ENCODE peak calls at places on chromosomes 11 and 22, in eight cellular contexts. V is HCT116; F is heart left ventricle; L is fibroblast of lung; A is psoas muscle; C is IMR-90; S is CD4-positive, CD25-positive, alpha-beta regulatory T cell; K is H9. D is an unnamed sample. For H3K27me3 and H3K4me1, the result is how much of the 10 kb centered on the place peaks cover.

GRCh38 chr11:23413057-23413456 is 552.8 kb upstream of the CCDC179 start:
- DNase-seq in V (no peak), F (no peak), L (no peak), A (no peak), C (peak), S (no peak), K (no peak), D (no peak)

GRCh38 chr11:3903207-3903896 is 47.9 kb downstream of the STIM1 start:
- DNase-seq in V (no peak), F (no peak), L (no peak), A (no peak), C (no peak), S (no peak), K (no peak), D (no peak)

GRCh38 chr11:118939948-118940598 is 14.3 kb upstream of the BCL9L start:
- DNase-seq in V (no peak), F (no peak), L (no peak), A (no peak), C (no peak), S (no peak), K (peak), D (no peak)

GRCh38 chr11:93099811-93100210 is 98.0 kb downstream of the SLC36A4 start:
- DNase-seq in V (no peak), F (no peak), L (no peak), A (no peak), C (peak), S (no peak), K (no peak), D (no peak)

GRCh38 chr22:40462195-40462988 is 92.0 kb downstream of the SGSM3 start:
- DNase-seq in V (no peak), F (no peak), L (no peak), A (no peak), C (no peak), S (no peak), K (no peak), D (no peak)

GRCh38 chr11:63762662-63763505 is 5.7 kb downstream of the ZFTA start:
- DNase-seq in V (no peak), F (peak), L (peak), A (peak), C (no peak), S (no peak), K (peak), D (no peak)

GRCh38 chr22:46358766-46359165 is 23.3 kb downstream of the TRMU start:
- DNase-seq in V (no peak), F (peak), L (no peak), A (no peak), C (no peak), S (no peak), K (no peak), D (no peak)

GRCh38 chr11:63951779-63952536 is 13.2 kb downstream of the NAA40 start:
- DNase-seq in V (no peak), F (no peak), L (no peak), A (no peak), C (no peak), S (no peak), K (no peak), D (no peak)

GRCh38 chr11:111762981-111763643 is 3.1 kb downstream of the PPP2R1B start:
- DNase-seq in V (no peak), F (no peak), L (peak), A (no peak), C (peak), S (no peak), K (no peak), D (no peak)

GRCh38 chr11:24575392-24575791 is 78.5 kb downstream of the LUZP2 start:
- DNase-seq in V (no peak), F (no peak), L (peak), A (no peak), C (peak), S (no peak), K (no peak), D (no peak)

GRCh38 chr11:75320046-75320618 is 31.3 kb downstream of the ARRB1 start:
- DNase-seq in V (no peak), F (peak), L (no peak), A (no peak), C (no peak), S (no peak), K (no peak), D (no peak)

GRCh38 chr11:17714356-17714854 is 5.0 kb upstream of the MYOD1 start:
- DNase-seq in V (no peak), F (no peak), L (no peak), A (peak), C (no peak), S (no peak), K (no peak), D (no peak)
- H3K27me3 ChIP-seq in V (under half), F (under half), L (under half), A (under half), C (under half), S (under half), K (under half), D (half or more)

DNA sequence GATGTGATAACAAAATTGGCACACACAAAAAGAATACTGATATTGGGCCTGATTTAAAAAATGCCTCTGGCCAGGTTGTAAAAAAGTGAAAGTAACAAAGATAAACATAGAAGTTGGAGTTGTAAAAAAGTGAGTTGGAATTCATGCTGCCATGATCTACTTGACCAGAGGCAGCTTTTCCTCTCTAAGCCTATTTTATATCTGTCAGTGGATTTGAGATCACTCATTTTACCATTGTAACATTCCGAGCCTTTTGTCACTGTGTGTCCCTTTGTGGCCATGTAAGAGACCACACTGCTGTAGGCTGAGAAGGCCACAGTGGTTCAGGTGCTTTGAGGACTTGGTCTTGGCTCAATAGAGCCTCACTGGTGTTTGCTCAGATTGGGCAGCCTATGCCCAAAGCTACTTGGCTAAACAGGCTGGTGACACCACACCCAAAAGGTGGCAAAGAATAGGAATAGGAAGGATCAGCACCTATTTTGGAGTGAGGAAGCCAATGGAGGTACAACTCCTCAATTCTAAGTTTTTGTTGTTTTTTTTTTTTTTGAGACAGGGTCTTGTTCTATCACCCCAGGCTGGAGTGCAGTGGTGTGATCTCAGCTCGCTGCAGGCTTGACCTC is 7.1 kb downstream of the FEN1 start:
- DNase-seq in V (no peak), F (no peak), L (no peak), A (no peak), C (no peak), S (no peak), K (no peak), D (no peak)
- H3K4me1 ChIP-seq in V (under half), F (under half), L (under half), A (under half), C (under half), S (under half), K (under half), D (under half)

GRCh38 chr22:49113758-49114157 is 713.9 kb downstream of the BRD1 start:
- DNase-seq in V (no peak), F (no peak), L (no peak), A (no peak), C (no peak), S (no peak), K (no peak), D (no peak)
- H3K27me3 ChIP-seq in V (under half), F (under half), L (under half), A (under half), C (under half), S (under half), K (under half), D (under half)

GRCh38 chr11:117083011-117083940 is 15.0 kb downstream of the SIK3 start:
- DNase-seq in V (no peak), F (no peak), L (no peak), A (no peak), C (no peak), S (no peak), K (no peak), D (no peak)
- H3K4me1 ChIP-seq in V (under half), F (under half), L (under half), A (under half), C (under half), S (under half), K (under half), D (under half)

GRCh38 chr11:70076461-70076931 is 1.6 kb upstream of the ANO1 start:
- DNase-seq in V (no peak), F (no peak), L (no peak), A (no peak), C (no peak), S (no peak), K (no peak), D (no peak)

GRCh38 chr11:70078796-70079616 is 889 bp downstream of the ANO1 start:
- DNase-seq in V (no peak), F (no peak), L (no peak), A (no peak), C (no peak), S (no peak), K (no peak), D (no peak)

GRCh38 chr11:70079691-70080090 is 1.6 kb downstream of the ANO1 start:
- DNase-seq in V (no peak), F (no peak), L (no peak), A (no peak), C (no peak), S (no peak), K (no peak), D (no peak)

GRCh38 chr11:70077411-70078094 is 564 bp upstream of the ANO1 start:
- DNase-seq in V (no peak), F (no peak), L (no peak), A (no peak), C (no peak), S (no peak), K (no peak), D (no peak)

DNA sequence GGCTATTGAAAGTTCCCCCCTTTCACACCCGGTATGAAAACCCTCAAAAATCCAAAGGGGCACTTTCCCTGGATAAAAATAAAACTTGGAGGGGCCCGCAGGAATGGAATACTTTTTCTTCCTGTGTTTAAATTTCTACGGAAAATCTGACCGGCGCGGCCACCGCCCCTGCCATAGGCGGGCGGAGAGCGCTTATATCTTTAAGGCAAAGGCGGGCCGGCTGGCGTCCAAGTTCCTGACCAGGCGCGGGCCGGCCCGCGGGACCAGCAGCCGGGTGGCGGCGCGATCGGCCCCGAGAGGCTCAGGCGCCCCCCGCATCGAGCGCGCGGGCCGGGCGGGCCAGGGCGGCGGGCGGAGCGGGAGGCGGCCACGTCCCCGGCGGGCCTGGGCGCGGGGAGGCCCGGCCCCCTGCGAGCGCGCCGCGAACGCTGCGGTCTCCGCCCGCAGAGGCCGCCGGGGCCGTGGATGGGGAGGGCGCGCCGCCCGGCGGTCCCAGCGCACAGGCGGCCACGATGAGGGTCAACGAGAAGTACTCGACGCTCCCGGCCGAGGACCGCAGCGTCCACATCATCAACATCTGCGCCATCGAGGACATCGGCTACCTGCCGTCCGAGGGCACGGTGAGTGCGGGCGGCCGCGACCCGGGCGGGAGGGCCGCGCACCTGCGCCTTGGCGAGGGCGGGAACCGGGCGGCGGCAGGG is at the start of gene ANO1:
- DNase-seq in V (no peak), F (no peak), L (no peak), A (no peak), C (peak), S (no peak), K (no peak), D (no peak)
- H3K27me3 ChIP-seq in V (under half), F (under half), L (under half), A (under half), C (under half), S (under half), K (under half), D (half or more)

DNA sequence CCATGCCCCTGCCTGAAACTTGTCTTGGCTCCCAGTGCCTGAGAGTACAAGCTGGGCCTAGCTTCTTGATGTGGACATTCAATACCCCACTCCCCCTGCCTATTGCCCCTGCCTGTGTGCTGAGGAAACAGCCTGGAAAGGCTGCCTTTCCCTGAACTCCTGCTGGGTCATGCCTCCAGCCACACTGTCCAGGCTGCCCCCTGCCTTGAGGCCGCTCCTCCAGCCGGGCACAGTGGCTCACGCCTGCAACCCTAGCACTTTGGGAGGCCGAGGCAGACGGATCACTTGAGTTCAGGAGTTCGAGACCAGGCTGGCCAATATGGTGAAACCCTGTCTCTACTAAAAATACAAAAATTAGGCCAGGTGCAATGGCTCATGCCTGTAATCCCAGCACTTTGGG is 10.1 kb downstream of the CCS start:
- DNase-seq in V (no peak), F (no peak), L (no peak), A (no peak), C (no peak), S (no peak), K (no peak), D (no peak)
- H3K4me1 ChIP-seq in V (under half), F (under half), L (under half), A (under half), C (under half), S (under half), K (under half), D (under half)